ENCODE peak calls at places on chromosomes 13 and 19, in eight cellular contexts. F is stomach, X is HepG2, S is HCT116, L is right lobe of liver, E is IMR-90, A is body of pancreas, M is adrenal gland. V is an unnamed sample.

GRCh38 chr13:94061316-94061715 is 418.2 kb downstream of the DCT start:
- DNase-seq in E (peak; percentile 79), A (no peak), S (no peak), X (no peak), M (no peak), F (no peak), L (no peak), V (no peak)

GRCh38 chr13:19836472-19836871 is 27.0 kb downstream of the ZMYM5 start:
- DNase-seq in S (no peak), X (no peak), A (no peak), F (no peak), M (no peak), L (no peak), E (peak; percentile 53), V (no peak)

GRCh38 chr19:39997595-39998216 is 846 bp downstream of the ZNF546 start:
- DNase-seq in L (no peak), M (no peak), S (no peak), A (no peak), X (peak; percentile 12), E (peak; percentile 55), F (no peak), V (no peak)

GRCh38 chr13:27423333-27423732 is 1.1 kb upstream of the GTF3A start:
- DNase-seq in X (no peak), E (no peak), M (no peak), F (no peak), A (no peak), S (no peak), L (no peak), V (no peak)

GRCh38 chr13:90412980-90413379 is 934.5 kb upstream of the MIR17HG start:
- DNase-seq in A (no peak), S (no peak), M (no peak), F (no peak), X (no peak), L (no peak), E (no peak), V (no peak)

GRCh38 chr19:11152318-11153062 is 3.1 kb downstream of the SPC24 start:
- DNase-seq in M (peak; percentile 93), L (peak; percentile 93), A (peak; percentile 91), F (peak; percentile 87), E (peak; percentile 78), X (no peak), S (no peak), V (peak; percentile 93)

GRCh38 chr13:109517516-109517915 is 268.9 kb downstream of the IRS2 start:
- DNase-seq in M (no peak), X (no peak), E (no peak), F (no peak), A (no peak), S (no peak), L (no peak), V (no peak)

GRCh38 chr19:54203151-54203611 is 2.5 kb downstream of the RPS9 start:
- DNase-seq in E (peak; percentile 13), F (peak; percentile 59), L (peak; percentile 82), M (no peak), X (peak; percentile 82), A (peak; percentile 80), S (no peak), V (no peak)

GRCh38 chr19:2567580-2567979 is 91.7 kb downstream of the GADD45B start:
- DNase-seq in L (no peak), S (no peak), A (no peak), F (no peak), X (no peak), M (peak; percentile 76), E (no peak), V (peak; percentile 77)

GRCh38 chr13:50334092-50334778 is 319.0 kb downstream of the KCNRG start:
- DNase-seq in M (no peak), L (no peak), E (no peak), X (no peak), F (no peak), A (no peak), S (no peak), V (no peak)

GRCh38 chr19:52138614-52139290 is 986 bp downstream of the ZNF616 start:
- DNase-seq in F (no peak), S (no peak), E (peak; percentile 19), M (peak; percentile 27), X (peak; percentile 34), L (peak; percentile 47), A (peak; percentile 27), V (no peak)

GRCh38 chr19:12379732-12380443 is 14.4 kb upstream of the ZNF442 start:
- DNase-seq in F (no peak), S (no peak), X (no peak), L (no peak), E (no peak), A (no peak), M (no peak), V (no peak)

GRCh38 chr13:60009300-60010248 is 154.2 kb downstream of the DIAPH3 start:
- DNase-seq in M (no peak), S (no peak), X (no peak), A (peak; percentile 29), L (no peak), F (peak; percentile 82), E (no peak), V (peak; percentile 85)

GRCh38 chr13:40096357-40096911 is 441.0 kb downstream of the COG6 start:
- DNase-seq in F (no peak), M (no peak), A (no peak), L (no peak), S (no peak), E (no peak), X (no peak), V (no peak)

GRCh38 chr13:51772781-51773180 is 31.2 kb downstream of the DHRS12 start:
- DNase-seq in E (no peak), A (no peak), S (no peak), L (no peak), X (no peak), F (no peak), M (no peak), V (no peak)

GRCh38 chr19:39341122-39341719 is 1.0 kb upstream of the SAMD4B start:
- DNase-seq in E (no peak), M (peak; percentile 45), A (peak; percentile 33), F (peak; percentile 29), L (no peak), X (no peak), S (no peak), V (peak; percentile 56)

GRCh38 chr13:25249001-25249543 is 38.2 kb downstream of the MTMR6 start:
- DNase-seq in L (no peak), E (peak; percentile 43), X (peak; percentile 19), M (no peak), A (no peak), S (no peak), F (no peak), V (no peak)

GRCh38 chr13:81551036-81551435 is 1210.1 kb upstream of the SPRY2 start:
- DNase-seq in S (no peak), L (no peak), X (no peak), F (no peak), M (no peak), E (no peak), A (no peak), V (no peak)

GRCh38 chr19:51029718-51030117 is 3.3 kb upstream of the KLK11 start:
- DNase-seq in E (no peak), X (no peak), F (no peak), S (no peak), A (no peak), L (no peak), M (no peak), V (no peak)

GRCh38 chr19:45882652-45883585 is 3.0 kb downstream of the IRF2BP1 start:
- DNase-seq in L (peak; percentile 95), M (peak; percentile 81), A (peak; percentile 99), X (peak; percentile 93), S (peak; percentile 77), E (peak; percentile 82), F (peak; percentile 97), V (peak; percentile 95)
- TF ChIP-seq POLR2A in L (peak; percentile 71), M (no peak), A (peak; percentile 71), X (peak; percentile 91), S (no peak), E (no peak), F (no peak), V (no peak)

GRCh38 chr19:35509861-35510625 is 3.4 kb downstream of the DMKN start:
- DNase-seq in F (peak; percentile 90), L (peak; percentile 76), S (peak; percentile 82), A (peak; percentile 92), M (peak; percentile 61), X (peak; percentile 75), E (peak; percentile 22), V (no peak)

GRCh38 chr19:35509018-35509652 is 4.3 kb downstream of the DMKN start:
- DNase-seq in A (peak; percentile 89), E (no peak), L (no peak), X (peak; percentile 42), M (no peak), S (peak; percentile 59), F (peak; percentile 71), V (no peak)

GRCh38 chr19:35512831-35513230 is 618 bp downstream of the DMKN start:
- DNase-seq in F (no peak), L (no peak), E (no peak), M (no peak), A (no peak), X (no peak), S (no peak), V (no peak)

GRCh38 chr19:35511337-35511736 is 2.1 kb downstream of the DMKN start:
- DNase-seq in E (no peak), F (no peak), L (no peak), M (no peak), S (no peak), X (no peak), A (no peak), V (no peak)

DNA sequence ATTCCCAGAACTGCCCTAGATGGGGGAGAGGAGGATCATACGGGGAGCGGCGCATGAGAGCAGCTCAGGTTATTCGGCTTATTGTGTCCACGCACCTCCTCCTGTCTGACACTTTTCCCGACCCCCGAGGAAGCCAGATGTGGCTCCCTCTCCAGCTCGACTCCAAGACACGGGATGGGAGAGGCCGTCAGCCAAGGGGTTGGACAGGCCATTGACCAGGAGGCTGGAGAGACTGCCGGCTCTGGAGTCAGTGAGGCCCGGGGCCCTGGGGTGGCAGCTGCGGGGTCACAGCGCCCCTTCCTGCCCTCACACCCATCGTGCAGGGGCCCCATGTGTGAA is 2.9 kb downstream of the DMKN start:
- DNase-seq in L (no peak), X (no peak), F (no peak), M (no peak), S (no peak), E (no peak), A (no peak), V (no peak)
- H3K4me3 ChIP-seq in L (no peak overlapping the region), X (no peak overlapping the region), F (peak overlapping the region; percentile 43), M (no peak overlapping the region), S (peak overlapping the region; percentile 70), E (peak overlapping the region; percentile 25), A (no peak overlapping the region), V (no peak overlapping the region)

GRCh38 chr19:46784262-46785053 is 3.9 kb downstream of the SLC1A5 start:
- DNase-seq in F (peak; percentile 84), X (peak; percentile 80), L (peak; percentile 60), S (peak; percentile 71), E (peak; percentile 95), M (peak; percentile 67), A (peak; percentile 73), V (peak; percentile 96)
- TF ChIP-seq POLR2A in F (no peak), X (peak; percentile 63), L (no peak), S (no peak), E (no peak), M (no peak), A (peak; percentile 5), V (no peak)

DNA sequence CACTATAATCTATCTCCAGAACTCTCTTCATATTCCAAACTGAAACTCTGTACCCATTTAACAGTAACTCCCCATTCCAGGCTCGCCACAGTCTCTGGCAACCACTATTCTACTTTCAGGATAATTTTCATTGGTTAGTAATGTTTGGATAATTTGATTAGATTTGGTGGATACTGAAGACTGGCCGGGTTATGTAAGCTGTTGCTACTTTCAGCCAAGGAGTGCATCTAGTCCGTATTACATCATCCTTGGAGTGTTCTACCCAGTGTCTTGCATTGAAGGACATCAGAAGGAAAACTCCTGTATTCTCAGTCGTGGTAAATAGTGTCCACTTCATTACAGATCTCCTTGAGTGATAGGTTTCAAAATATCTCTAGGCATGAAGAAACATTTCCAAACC is 60.5 kb downstream of the PCCA start:
- DNase-seq in X (no peak), A (no peak), S (no peak), F (no peak), E (no peak), M (no peak), L (no peak), V (no peak)
- H3K4me3 ChIP-seq in X (no peak overlapping the region), A (no peak overlapping the region), S (no peak overlapping the region), F (no peak overlapping the region), E (no peak overlapping the region), M (no peak overlapping the region), L (no peak overlapping the region), V (no peak overlapping the region)

V was measured in lower leg skin.